ENCODE peak calls at places on chromosomes 4 and X, in four cellular contexts. T, S, X and K are unnamed samples.

GRCh38 chr4:95077864-95078263 is 320.1 kb downstream of the BMPR1B start:
- DNase-seq in T (no peak), S (no peak), X (no peak), K (no peak)

GRCh38 chr4:65482410-65482809 is 187.9 kb downstream of the EPHA5 start:
- DNase-seq in T (no peak), S (no peak), X (no peak), K (no peak)

GRCh38 chr4:132297346-132297745 is 851.7 kb upstream of the PCDH10 start:
- DNase-seq in T (no peak), S (no peak), X (no peak), K (no peak)

GRCh38 chr4:98516042-98516440 is 142.4 kb downstream of the TSPAN5 start:
- DNase-seq in T (no peak), S (peak), X (peak), K (no peak)

GRCh38 chrX:276588-277171 is 4.5 kb upstream of the PLCXD1 start:
- DNase-seq in T (no peak), S (no peak), X (no peak), K (no peak)

GRCh38 chr4:165204462-165204830 is 2.9 kb upstream of the KLHL2 start:
- DNase-seq in T (no peak), S (no peak), X (no peak), K (no peak)

GRCh38 chr4:174522183-174523002 is at the start of gene HPGD:
- DNase-seq in T (no peak), S (no peak), X (no peak), K (no peak)

GRCh38 chrX:151505796-151506195 is 57.7 kb upstream of the PASD1 start:
- DNase-seq in T (no peak), S (peak), X (peak), K (no peak)

GRCh38 chr4:2482192-2482591 is 13.3 kb downstream of the RNF4 start:
- DNase-seq in T (no peak), S (no peak), X (no peak), K (no peak)

GRCh38 chr4:153522800-153523089 is 56.6 kb downstream of the TMEM131L start:
- DNase-seq in T (peak), S (no peak), X (no peak), K (no peak)

GRCh38 chrX:105190252-105190853 is 30.1 kb downstream of the TEX13A start:
- DNase-seq in T (no peak), S (no peak), X (no peak), K (no peak)

GRCh38 chr4:21765810-21766407 is 182.7 kb downstream of the KCNIP4 start:
- DNase-seq in T (no peak), S (peak), X (peak), K (peak)

GRCh38 chr4:154738426-154738825 is 5.4 kb upstream of the LRAT start:
- DNase-seq in T (no peak), S (no peak), X (no peak), K (no peak)

GRCh38 chrX:16665089-16665488 is 15.1 kb downstream of the S100G start:
- DNase-seq in T (no peak), S (no peak), X (no peak), K (no peak)

GRCh38 chrX:41234962-41235361 is 99.0 kb upstream of the DDX3X start:
- DNase-seq in T (peak), S (no peak), X (no peak), K (no peak)

GRCh38 chr4:111512081-111512774 is 633.0 kb upstream of the FAM241A start:
- DNase-seq in T (no peak), S (no peak), X (peak), K (no peak)

GRCh38 chr4:33837043-33837442 is 2407.3 kb downstream of the ARAP2 start:
- DNase-seq in T (no peak), S (no peak), X (no peak), K (no peak)

GRCh38 chr4:3248811-3249661 is at the start of gene MSANTD1:
- DNase-seq in T (no peak), S (no peak), X (no peak), K (no peak)

GRCh38 chr4:38414410-38414809 is 249.6 kb upstream of the KLF3 start:
- DNase-seq in T (no peak), S (peak), X (no peak), K (no peak)

GRCh38 chr4:94448815-94449375 is 2.8 kb upstream of the PDLIM5 start:
- DNase-seq in T (no peak), S (no peak), X (no peak), K (no peak)

GRCh38 chr4:151202851-151203455 is 74.0 kb upstream of the PRSS48 start:
- DNase-seq in T (no peak), S (no peak), X (no peak), K (no peak)

GRCh38 chr4:165677081-165677480 is 196.0 kb upstream of the TLL1 start:
- DNase-seq in T (no peak), S (no peak), X (no peak), K (no peak)

DNA sequence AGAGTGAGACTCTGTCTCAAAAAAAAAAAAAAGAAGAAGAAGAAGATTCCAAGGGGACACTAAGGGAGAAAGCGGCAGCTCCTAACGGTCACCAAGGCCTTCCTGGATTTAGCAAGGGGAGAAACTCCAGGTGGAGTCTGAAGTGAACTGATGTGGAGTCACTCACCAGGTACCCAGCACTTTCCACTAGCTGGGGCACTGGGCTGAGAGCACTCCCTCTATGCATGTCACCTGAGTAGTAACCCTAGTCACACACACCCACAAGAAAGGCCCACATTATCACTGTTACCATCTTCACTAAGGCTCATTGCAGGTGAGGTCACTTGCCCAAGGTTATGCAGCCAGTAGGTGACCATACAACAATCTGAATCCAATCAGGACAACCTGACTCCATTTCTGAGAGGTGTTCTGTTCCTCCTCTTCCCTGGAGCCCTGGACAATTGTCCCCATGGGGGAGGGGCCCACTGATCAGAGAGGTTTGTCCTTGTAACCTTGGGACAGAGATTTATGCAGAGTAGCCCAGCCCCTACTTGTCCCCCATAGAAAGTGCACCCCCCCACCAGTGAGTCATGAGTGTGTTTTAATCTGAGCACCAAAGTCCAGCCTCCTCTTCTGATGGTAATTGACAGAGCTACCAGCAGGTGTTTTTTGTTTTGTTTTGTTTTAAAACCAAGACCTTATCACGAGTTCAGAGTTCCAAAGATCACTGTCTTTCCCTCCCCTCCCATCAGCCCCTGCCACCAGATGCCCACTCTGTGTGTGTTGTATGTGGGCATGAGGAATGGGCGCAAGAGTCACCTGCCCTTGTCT is 5.9 kb upstream of the SASH3 start:
- DNase-seq in T (no peak), S (peak), X (no peak), K (no peak)
- H3K9ac ChIP-seq in T (peak), S (no peak), X (no peak), K (no peak)

DNA sequence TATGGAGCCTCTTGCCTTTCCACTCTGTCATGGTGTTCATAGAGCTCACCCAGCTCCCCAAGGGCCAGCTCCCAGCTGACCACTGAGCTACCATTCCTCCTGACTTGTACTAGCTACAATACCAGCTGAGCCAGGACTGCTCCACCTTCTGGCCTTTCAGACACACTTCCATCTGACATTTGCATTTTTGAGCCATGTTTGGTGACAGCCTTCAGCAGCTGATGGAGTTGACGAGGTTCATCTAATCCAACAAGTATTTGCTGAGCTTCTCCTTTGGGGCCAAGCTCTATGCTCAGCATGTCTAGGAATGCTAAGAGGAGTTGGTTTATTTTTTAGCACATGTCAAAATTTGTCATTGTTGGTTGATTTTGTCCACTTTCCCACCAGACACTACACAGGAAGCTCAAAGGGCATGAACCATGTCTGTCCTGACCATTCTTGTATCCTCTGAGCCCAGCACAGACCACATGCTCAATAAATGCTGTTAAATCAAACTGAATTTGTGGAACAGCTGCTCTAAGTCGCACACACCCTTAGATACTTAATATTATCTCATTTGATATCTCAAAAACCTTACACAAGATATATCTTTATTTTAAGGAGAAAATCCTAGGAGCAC is 142.6 kb upstream of the PPARGC1A start:
- DNase-seq in T (no peak), S (peak), X (no peak), K (no peak)
- TF ChIP-seq ZNF274 in T (no peak), S (no peak), X (no peak), K (no peak)

GRCh38 chrX:79367907-79368306 is 773 bp upstream of the ITM2A start:
- DNase-seq in T (no peak), S (no peak), X (no peak), K (no peak)

GRCh38 chrX:79365591-79365990 is 1.5 kb downstream of the ITM2A start:
- DNase-seq in T (no peak), S (no peak), X (no peak), K (no peak)

GRCh38 chrX:79369871-79370270 is 2.7 kb upstream of the ITM2A start:
- DNase-seq in T (no peak), S (no peak), X (no peak), K (no peak)

GRCh38 chrX:79366556-79366887 is 612 bp downstream of the ITM2A start:
- DNase-seq in T (no peak), S (no peak), X (no peak), K (no peak)

GRCh38 chrX:79366888-79367749 is at the start of gene ITM2A:
- DNase-seq in T (no peak), S (no peak), X (no peak), K (peak)
- H3K9ac ChIP-seq in T (peak), S (no peak), X (no peak), K (peak)

GRCh38 chr4:14894392-14895292 is 107.6 kb upstream of the CPEB2 start:
- DNase-seq in T (no peak), S (no peak), X (no peak), K (no peak)

GRCh38 chr4:14896656-14897175 is 105.6 kb upstream of the CPEB2 start:
- DNase-seq in T (no peak), S (no peak), X (no peak), K (no peak)

GRCh38 chr4:14898989-14899388 is 103.3 kb upstream of the CPEB2 start:
- DNase-seq in T (no peak), S (no peak), X (no peak), K (no peak)

GRCh38 chr4:14893713-14894112 is 108.6 kb upstream of the CPEB2 start:
- DNase-seq in T (no peak), S (no peak), X (no peak), K (no peak)

GRCh38 chr4:14897217-14897616 is 105.1 kb upstream of the CPEB2 start:
- DNase-seq in T (no peak), S (no peak), X (no peak), K (no peak)
- TF ChIP-seq ZNF274 in T (no peak), S (no peak), X (no peak), K (no peak)

DNA sequence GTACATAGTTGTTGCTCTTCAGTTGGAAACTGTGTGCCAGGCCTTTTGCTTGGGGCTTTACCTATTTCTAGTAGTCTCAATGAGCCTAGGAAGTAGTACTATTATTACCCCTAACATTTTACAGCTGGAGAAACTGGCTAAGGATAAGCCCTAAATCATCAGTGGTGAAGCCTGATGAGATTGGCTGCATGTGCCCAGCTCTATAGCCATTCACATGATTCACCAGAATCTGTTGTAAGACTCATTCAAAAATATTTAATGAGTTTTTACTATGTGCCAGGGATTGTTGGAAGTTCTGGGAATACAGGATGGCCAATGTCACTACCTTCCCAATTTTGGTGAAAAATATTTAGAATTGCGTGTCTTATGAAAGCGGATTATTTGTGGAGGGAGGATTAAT is 2.8 kb downstream of the KIT start:
- DNase-seq in T (no peak), S (no peak), X (no peak), K (no peak)
- H3K9ac ChIP-seq in T (no peak), S (no peak), X (no peak), K (no peak)

GRCh38 chrX:7925867-7926472 is 1.2 kb downstream of the PNPLA4 start:
- DNase-seq in T (peak), S (peak), X (peak), K (peak)

GRCh38 chrX:7926501-7926900 is 712 bp downstream of the PNPLA4 start:
- DNase-seq in T (no peak), S (no peak), X (no peak), K (no peak)

GRCh38 chrX:7926914-7927258 is 327 bp downstream of the PNPLA4 start:
- DNase-seq in T (no peak), S (no peak), X (no peak), K (no peak)

GRCh38 chrX:7921750-7922149 is 5.5 kb downstream of the PNPLA4 start:
- DNase-seq in T (no peak), S (no peak), X (no peak), K (no peak)

DNA sequence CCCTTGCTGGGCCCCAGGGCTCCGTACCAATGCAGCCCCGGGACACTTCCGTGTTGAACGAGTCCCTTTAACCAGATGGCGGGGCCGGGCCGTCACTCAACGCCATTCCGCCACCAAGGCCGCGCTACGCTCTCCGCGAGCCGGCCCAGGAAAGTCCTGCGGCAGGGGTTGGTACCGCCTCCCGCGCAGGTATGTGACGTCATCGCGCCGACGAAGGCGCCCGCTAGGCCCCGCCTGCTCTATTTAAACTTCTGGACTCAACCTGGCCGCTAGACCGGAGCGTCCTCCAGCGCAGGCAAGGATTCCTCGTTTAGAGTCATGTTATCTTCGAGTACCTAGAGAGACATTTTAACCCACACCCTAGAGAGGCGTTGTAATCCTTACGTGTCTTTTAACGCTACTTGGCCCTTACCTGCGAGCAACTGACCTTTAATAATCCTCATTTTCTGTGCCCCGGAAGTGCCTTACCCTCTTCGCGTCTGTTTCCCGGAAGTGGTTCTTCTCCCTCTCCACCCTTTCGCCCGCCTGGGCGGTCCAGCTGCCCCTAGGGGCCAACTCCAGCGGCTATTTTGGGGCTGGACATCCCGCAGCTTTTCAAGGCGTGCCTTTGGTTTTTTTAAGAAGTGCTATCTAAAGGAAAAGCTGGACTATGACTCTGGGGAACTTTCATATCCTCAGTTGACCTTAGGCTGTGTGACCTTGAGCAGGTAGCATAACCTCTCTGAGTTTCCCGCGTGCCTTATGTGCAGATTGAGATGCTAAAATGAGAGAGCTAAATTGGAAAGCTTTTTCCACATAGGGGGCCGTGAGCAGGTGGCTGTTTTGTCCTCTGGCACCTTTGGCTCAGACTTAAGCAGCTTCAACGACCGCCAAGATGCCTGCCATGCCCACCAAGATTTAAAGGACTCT is at the start of gene PNPLA4:
- DNase-seq in T (peak), S (peak), X (peak), K (peak)
- TF ChIP-seq ZNF274 in T (no peak), S (no peak), X (no peak), K (no peak)

DNA sequence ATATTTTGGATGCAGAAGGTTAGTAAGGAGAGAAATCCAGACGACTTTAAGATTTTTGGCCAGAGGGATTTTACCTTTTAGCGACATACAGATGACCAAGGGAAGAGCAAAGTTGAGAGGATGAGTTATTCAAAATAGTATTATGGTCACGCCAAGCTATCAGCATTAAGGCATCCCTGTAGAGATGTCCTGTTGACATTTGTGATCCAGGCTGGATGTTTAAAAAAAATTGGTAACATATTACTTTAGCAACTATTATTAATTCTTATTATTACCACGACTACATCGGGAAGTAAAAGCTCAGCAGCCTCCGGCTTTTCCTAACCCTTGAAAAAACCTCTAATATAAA is 562 bp upstream of the OSTC start:
- DNase-seq in T (no peak), S (no peak), X (no peak), K (no peak)
- H3K9ac ChIP-seq in T (peak), S (peak), X (peak), K (no peak)